ENCODE peak calls at places on chromosomes 11 and 22, in eight cellular contexts. One of them, this sample, is unnamed.

GRCh38 chr11:115528217-115528616 is 24.0 kb upstream of the CADM1 start:
- DNase-seq in PC-3: no peak
- DNase-seq in AG04450: no peak
- DNase-seq in adrenal gland: no peak
- DNase-seq in left lung: no peak
- DNase-seq in tibial nerve: no peak
- DNase-seq in heart left ventricle: peak; percentile 73
- DNase-seq in body of pancreas: no peak
- DNase-seq in this sample: no peak

GRCh38 chr11:26960265-26960664 is 33.6 kb upstream of the FIBIN start:
- DNase-seq in PC-3: no peak
- DNase-seq in AG04450: no peak
- DNase-seq in adrenal gland: no peak
- DNase-seq in left lung: no peak
- DNase-seq in tibial nerve: no peak
- DNase-seq in heart left ventricle: no peak
- DNase-seq in body of pancreas: no peak
- DNase-seq in this sample: no peak

GRCh38 chr11:69362315-69362714 is 68.4 kb downstream of the MYEOV start:
- DNase-seq in PC-3: no peak
- DNase-seq in AG04450: no peak
- DNase-seq in adrenal gland: no peak
- DNase-seq in left lung: no peak
- DNase-seq in tibial nerve: no peak
- DNase-seq in heart left ventricle: no peak
- DNase-seq in body of pancreas: no peak
- DNase-seq in this sample: no peak

GRCh38 chr11:10751581-10751940 is 515 bp downstream of the CTR9 start:
- DNase-seq in PC-3: no peak
- DNase-seq in AG04450: no peak
- DNase-seq in adrenal gland: no peak
- DNase-seq in left lung: no peak
- DNase-seq in tibial nerve: no peak
- DNase-seq in heart left ventricle: no peak
- DNase-seq in body of pancreas: no peak
- DNase-seq in this sample: no peak

GRCh38 chr11:134139873-134140331 is 71.0 kb downstream of the JAM3 start:
- DNase-seq in PC-3: peak; percentile 86
- DNase-seq in AG04450: peak; percentile 64
- DNase-seq in adrenal gland: peak; percentile 92
- DNase-seq in left lung: no peak
- DNase-seq in tibial nerve: peak; percentile 87
- DNase-seq in heart left ventricle: peak; percentile 67
- DNase-seq in body of pancreas: peak; percentile 65
- DNase-seq in this sample: peak; percentile 82

GRCh38 chr11:103085758-103086365 is 6.1 kb downstream of the DCUN1D5 start:
- DNase-seq in PC-3: no peak
- DNase-seq in AG04450: no peak
- DNase-seq in adrenal gland: no peak
- DNase-seq in left lung: no peak
- DNase-seq in tibial nerve: no peak
- DNase-seq in heart left ventricle: no peak
- DNase-seq in body of pancreas: no peak
- DNase-seq in this sample: no peak

GRCh38 chr11:85847436-85847835 is 7.7 kb upstream of the CCDC83 start:
- DNase-seq in PC-3: no peak
- DNase-seq in AG04450: no peak
- DNase-seq in adrenal gland: no peak
- DNase-seq in left lung: no peak
- DNase-seq in tibial nerve: no peak
- DNase-seq in heart left ventricle: no peak
- DNase-seq in body of pancreas: no peak
- DNase-seq in this sample: no peak

GRCh38 chr11:134639586-134640330 is 227.7 kb upstream of the B3GAT1 start:
- DNase-seq in PC-3: no peak
- DNase-seq in AG04450: no peak
- DNase-seq in adrenal gland: peak; percentile 20
- DNase-seq in left lung: no peak
- DNase-seq in tibial nerve: no peak
- DNase-seq in heart left ventricle: no peak
- DNase-seq in body of pancreas: no peak
- DNase-seq in this sample: no peak

GRCh38 chr11:61025819-61026120 is 54.3 kb downstream of the CD6 start:
- DNase-seq in PC-3: no peak
- DNase-seq in AG04450: no peak
- DNase-seq in adrenal gland: no peak
- DNase-seq in left lung: no peak
- DNase-seq in tibial nerve: no peak
- DNase-seq in heart left ventricle: no peak
- DNase-seq in body of pancreas: no peak
- DNase-seq in this sample: no peak

GRCh38 chr11:47586456-47586855 is at the start of gene FAM180B:
- DNase-seq in PC-3: no peak
- DNase-seq in AG04450: no peak
- DNase-seq in adrenal gland: no peak
- DNase-seq in left lung: no peak
- DNase-seq in tibial nerve: no peak
- DNase-seq in heart left ventricle: no peak
- DNase-seq in body of pancreas: no peak
- DNase-seq in this sample: no peak

GRCh38 chr11:111441443-111441842 is 62.4 kb upstream of the POU2AF1 start:
- DNase-seq in PC-3: peak; percentile 42
- DNase-seq in AG04450: peak; percentile 91
- DNase-seq in adrenal gland: no peak
- DNase-seq in left lung: no peak
- DNase-seq in tibial nerve: no peak
- DNase-seq in heart left ventricle: no peak
- DNase-seq in body of pancreas: no peak
- DNase-seq in this sample: no peak

GRCh38 chr11:36333897-36334296 is 37.8 kb downstream of the PRR5L start:
- DNase-seq in PC-3: peak; percentile 40
- DNase-seq in AG04450: no peak
- DNase-seq in adrenal gland: no peak
- DNase-seq in left lung: no peak
- DNase-seq in tibial nerve: no peak
- DNase-seq in heart left ventricle: no peak
- DNase-seq in body of pancreas: no peak
- DNase-seq in this sample: no peak

GRCh38 chr11:78958444-78958843 is 383.8 kb upstream of the NARS2 start:
- DNase-seq in PC-3: no peak
- DNase-seq in AG04450: no peak
- DNase-seq in adrenal gland: no peak
- DNase-seq in left lung: no peak
- DNase-seq in tibial nerve: no peak
- DNase-seq in heart left ventricle: no peak
- DNase-seq in body of pancreas: no peak
- DNase-seq in this sample: no peak

GRCh38 chr11:38751421-38751820 is 2153.4 kb upstream of the RAG2 start:
- DNase-seq in PC-3: no peak
- DNase-seq in AG04450: no peak
- DNase-seq in adrenal gland: no peak
- DNase-seq in left lung: no peak
- DNase-seq in tibial nerve: no peak
- DNase-seq in heart left ventricle: no peak
- DNase-seq in body of pancreas: no peak
- DNase-seq in this sample: no peak

GRCh38 chr11:44029507-44029845 is 18.3 kb upstream of the ACCSL start:
- DNase-seq in PC-3: no peak
- DNase-seq in AG04450: no peak
- DNase-seq in adrenal gland: no peak
- DNase-seq in left lung: no peak
- DNase-seq in tibial nerve: no peak
- DNase-seq in heart left ventricle: no peak
- DNase-seq in body of pancreas: no peak
- DNase-seq in this sample: no peak

GRCh38 chr22:40377931-40378330 is 7.5 kb downstream of the SGSM3 start:
- DNase-seq in PC-3: peak; percentile 9
- DNase-seq in AG04450: no peak
- DNase-seq in adrenal gland: no peak
- DNase-seq in left lung: no peak
- DNase-seq in tibial nerve: no peak
- DNase-seq in heart left ventricle: no peak
- DNase-seq in body of pancreas: no peak
- DNase-seq in this sample: no peak

DNA sequence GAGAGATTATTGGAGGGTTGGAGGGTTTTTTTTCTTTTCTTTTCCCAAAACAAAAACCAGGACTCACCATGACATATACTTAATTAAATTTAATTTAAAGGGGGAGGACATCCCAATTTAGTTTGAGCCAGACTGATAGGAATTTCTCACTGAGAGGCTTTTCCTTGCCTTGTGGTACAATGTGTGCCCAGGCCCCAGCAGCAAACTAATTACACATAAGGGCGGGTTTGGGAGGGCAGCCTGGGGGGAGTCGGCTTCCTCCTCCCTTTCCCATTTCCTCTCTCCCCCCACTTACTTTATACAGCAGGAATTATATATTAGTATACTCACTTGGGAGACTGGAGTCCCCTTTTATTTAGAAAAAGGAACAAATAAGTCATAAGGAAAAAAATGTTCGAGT is 2.9 kb downstream of the TEAD1 start:
- DNase-seq in PC-3: no peak
- DNase-seq in AG04450: no peak
- DNase-seq in adrenal gland: no peak
- DNase-seq in left lung: no peak
- DNase-seq in tibial nerve: no peak
- DNase-seq in heart left ventricle: no peak
- DNase-seq in body of pancreas: no peak
- DNase-seq in this sample: no peak
- H3K4me3 ChIP-seq in PC-3: peak overlapping the region; percentile 97
- H3K4me3 ChIP-seq in AG04450: peak overlapping the region; percentile 68
- H3K4me3 ChIP-seq in adrenal gland: no peak overlapping the region
- H3K4me3 ChIP-seq in left lung: no peak overlapping the region
- H3K4me3 ChIP-seq in tibial nerve: peak overlapping the region; percentile 67
- H3K4me3 ChIP-seq in heart left ventricle: peak overlapping the region; percentile 78
- H3K4me3 ChIP-seq in body of pancreas: no peak overlapping the region
- H3K4me3 ChIP-seq in this sample: peak overlapping the region; percentile 72

DNA sequence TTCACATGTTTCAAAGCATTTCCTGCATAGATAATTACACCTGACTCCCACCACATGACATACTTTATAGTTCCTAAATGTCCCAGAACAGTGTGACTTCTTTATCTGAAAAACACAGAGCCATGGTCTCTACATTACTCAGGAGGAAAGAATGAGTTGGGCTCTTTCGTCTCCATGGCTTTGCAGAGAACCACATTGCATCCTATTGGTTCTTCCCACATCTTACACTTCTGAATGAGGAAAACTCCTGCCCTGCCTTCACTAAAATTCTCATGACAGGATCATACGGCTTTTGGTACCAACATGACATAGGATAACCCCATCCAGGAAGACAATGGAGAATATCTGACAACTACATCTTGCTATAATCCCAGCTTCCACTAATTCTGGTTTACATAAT is 88.5 kb downstream of the ETS1 start:
- DNase-seq in PC-3: no peak
- DNase-seq in AG04450: no peak
- DNase-seq in adrenal gland: no peak
- DNase-seq in left lung: no peak
- DNase-seq in tibial nerve: no peak
- DNase-seq in heart left ventricle: no peak
- DNase-seq in body of pancreas: no peak
- DNase-seq in this sample: no peak
- H3K27ac ChIP-seq in PC-3: peak overlapping the region; percentile 91
- H3K27ac ChIP-seq in AG04450: no peak overlapping the region
- H3K27ac ChIP-seq in adrenal gland: no peak overlapping the region
- H3K27ac ChIP-seq in left lung: peak overlapping the region; percentile 71
- H3K27ac ChIP-seq in tibial nerve: no peak overlapping the region
- H3K27ac ChIP-seq in heart left ventricle: no peak overlapping the region
- H3K27ac ChIP-seq in body of pancreas: no peak overlapping the region
- H3K27ac ChIP-seq in this sample: no peak overlapping the region

GRCh38 chr11:34308821-34309585 is 48.8 kb downstream of the ABTB2 start:
- DNase-seq in PC-3: no peak
- DNase-seq in AG04450: no peak
- DNase-seq in adrenal gland: no peak
- DNase-seq in left lung: no peak
- DNase-seq in tibial nerve: peak; percentile 54
- DNase-seq in heart left ventricle: no peak
- DNase-seq in body of pancreas: no peak
- DNase-seq in this sample: no peak

GRCh38 chr11:34311126-34311525 is 46.7 kb downstream of the ABTB2 start:
- DNase-seq in PC-3: no peak
- DNase-seq in AG04450: no peak
- DNase-seq in adrenal gland: no peak
- DNase-seq in left lung: no peak
- DNase-seq in tibial nerve: no peak
- DNase-seq in heart left ventricle: peak; percentile 82
- DNase-seq in body of pancreas: no peak
- DNase-seq in this sample: peak; percentile 39

GRCh38 chr11:34305780-34306179 is 52.0 kb downstream of the ABTB2 start:
- DNase-seq in PC-3: no peak
- DNase-seq in AG04450: no peak
- DNase-seq in adrenal gland: no peak
- DNase-seq in left lung: no peak
- DNase-seq in tibial nerve: no peak
- DNase-seq in heart left ventricle: no peak
- DNase-seq in body of pancreas: no peak
- DNase-seq in this sample: no peak

GRCh38 chr11:34309970-34310369 is 47.8 kb downstream of the ABTB2 start:
- DNase-seq in PC-3: no peak
- DNase-seq in AG04450: no peak
- DNase-seq in adrenal gland: no peak
- DNase-seq in left lung: no peak
- DNase-seq in tibial nerve: no peak
- DNase-seq in heart left ventricle: no peak
- DNase-seq in body of pancreas: no peak
- DNase-seq in this sample: no peak

DNA sequence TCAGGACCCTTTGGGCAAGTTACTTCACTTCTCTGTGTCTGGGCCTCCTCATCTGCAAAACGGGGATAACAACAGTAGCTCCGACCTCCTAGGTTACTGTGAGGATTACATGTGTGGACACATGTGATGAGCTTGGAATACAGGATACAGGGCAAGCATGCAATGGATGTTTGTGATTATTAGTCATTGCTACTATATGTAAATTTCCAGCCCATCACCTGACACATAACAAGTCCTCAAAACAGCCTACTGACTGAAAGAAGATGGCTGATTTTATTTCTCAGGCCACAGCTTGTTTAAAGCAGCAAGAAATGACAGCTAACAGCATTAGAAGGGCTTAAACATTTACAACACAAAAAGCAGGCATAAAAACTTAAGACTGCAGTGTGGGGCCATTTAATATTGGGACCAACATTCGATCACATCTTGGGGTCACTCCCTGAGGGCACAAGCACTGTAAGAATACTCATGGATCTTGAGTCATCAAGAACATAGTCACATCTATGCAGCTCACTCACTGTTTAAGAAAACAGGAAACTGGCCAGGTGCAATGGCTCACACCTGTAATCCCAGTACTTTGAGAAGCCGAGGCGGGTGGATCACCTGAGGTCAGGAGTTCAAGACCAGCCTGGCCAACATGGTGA is 49.6 kb downstream of the ABTB2 start:
- DNase-seq in PC-3: peak; percentile 58
- DNase-seq in AG04450: no peak
- DNase-seq in adrenal gland: no peak
- DNase-seq in left lung: no peak
- DNase-seq in tibial nerve: no peak
- DNase-seq in heart left ventricle: no peak
- DNase-seq in body of pancreas: no peak
- DNase-seq in this sample: no peak
- TF ChIP-seq CTCF in PC-3: no peak
- TF ChIP-seq CTCF in AG04450: no peak
- TF ChIP-seq CTCF in adrenal gland: no peak
- TF ChIP-seq CTCF in left lung: no peak
- TF ChIP-seq CTCF in tibial nerve: no peak
- TF ChIP-seq CTCF in heart left ventricle: no peak
- TF ChIP-seq CTCF in body of pancreas: no peak
- TF ChIP-seq CTCF in this sample: no peak

GRCh38 chr11:72793081-72793451 is 781 bp downstream of the STARD10 start:
- DNase-seq in PC-3: no peak
- DNase-seq in AG04450: no peak
- DNase-seq in adrenal gland: no peak
- DNase-seq in left lung: peak; percentile 17
- DNase-seq in tibial nerve: no peak
- DNase-seq in heart left ventricle: no peak
- DNase-seq in body of pancreas: no peak
- DNase-seq in this sample: no peak
- H3K4me3 ChIP-seq in PC-3: peak overlapping the region; percentile 77
- H3K4me3 ChIP-seq in AG04450: peak overlapping the region; percentile 36
- H3K4me3 ChIP-seq in adrenal gland: no peak overlapping the region
- H3K4me3 ChIP-seq in left lung: no peak overlapping the region
- H3K4me3 ChIP-seq in tibial nerve: peak overlapping the region; percentile 82
- H3K4me3 ChIP-seq in heart left ventricle: peak overlapping the region; percentile 66
- H3K4me3 ChIP-seq in body of pancreas: no peak overlapping the region
- H3K4me3 ChIP-seq in this sample: peak overlapping the region; percentile 69